ENCODE peak calls at places on chromosomes 16 and 17, in six cellular contexts. One of them, this sample, is unnamed.
A peak's percentile ranks its signal among the peaks of the same experiment; 100 is the strongest.

GRCh38 chr16:69600202-69600601 is 34.4 kb downstream of the NFAT5 start:
- DNase-seq in HepG2: no peak
- DNase-seq in H1: no peak
- DNase-seq in K562: no peak
- DNase-seq in GM12878: no peak
- DNase-seq in HCT116: no peak
- DNase-seq in this sample: no peak

GRCh38 chr17:37833237-37833859 is 88.5 kb upstream of the HNF1B start:
- DNase-seq in K562: no peak
- DNase-seq in H1: no peak
- DNase-seq in HCT116: no peak
- DNase-seq in HepG2: no peak
- DNase-seq in GM12878: peak; percentile 76
- DNase-seq in this sample: no peak

GRCh38 chr16:85663891-85664321 is 24.8 kb downstream of the GINS2 start:
- DNase-seq in HCT116: no peak
- DNase-seq in H1: no peak
- DNase-seq in K562: no peak
- DNase-seq in GM12878: no peak
- DNase-seq in HepG2: no peak
- DNase-seq in this sample: no peak

GRCh38 chr16:70250748-70251650 is 741 bp downstream of the EXOSC6 start:
- DNase-seq in HCT116: no peak
- DNase-seq in GM12878: no peak
- DNase-seq in H1: peak; percentile 71
- DNase-seq in K562: no peak
- DNase-seq in HepG2: peak; percentile 53
- DNase-seq in this sample: peak; percentile 57

GRCh38 chr16:2335286-2335895 is 5.1 kb downstream of the ABCA3 start:
- DNase-seq in H1: no peak
- DNase-seq in K562: no peak
- DNase-seq in HCT116: no peak
- DNase-seq in HepG2: no peak
- DNase-seq in GM12878: no peak
- DNase-seq in this sample: no peak

GRCh38 chr16:75113046-75113491 is 3.5 kb downstream of the LDHD start:
- DNase-seq in GM12878: no peak
- DNase-seq in K562: no peak
- DNase-seq in H1: no peak
- DNase-seq in HCT116: no peak
- DNase-seq in HepG2: no peak
- DNase-seq in this sample: no peak

GRCh38 chr16:85359147-85359822 is 247.0 kb upstream of the CIBAR2 start:
- DNase-seq in K562: peak; percentile 93
- DNase-seq in HCT116: no peak
- DNase-seq in HepG2: no peak
- DNase-seq in GM12878: no peak
- DNase-seq in H1: no peak
- DNase-seq in this sample: no peak

GRCh38 chr16:3577302-3577752 is at the start of gene NLRC3:
- DNase-seq in K562: no peak
- DNase-seq in GM12878: no peak
- DNase-seq in HepG2: no peak
- DNase-seq in HCT116: no peak
- DNase-seq in H1: no peak
- DNase-seq in this sample: no peak

GRCh38 chr17:38628441-38628840 is 22.7 kb upstream of the SRCIN1 start:
- DNase-seq in K562: peak; percentile 81
- DNase-seq in GM12878: no peak
- DNase-seq in H1: no peak
- DNase-seq in HCT116: peak; percentile 67
- DNase-seq in HepG2: peak; percentile 89
- DNase-seq in this sample: peak; percentile 38

GRCh38 chr16:1884155-1884760 is 12.3 kb upstream of the MEIOB start:
- DNase-seq in H1: no peak
- DNase-seq in HepG2: peak; percentile 63
- DNase-seq in HCT116: peak; percentile 48
- DNase-seq in K562: peak; percentile 56
- DNase-seq in GM12878: no peak
- DNase-seq in this sample: no peak

GRCh38 chr16:79083879-79084278 is 516.7 kb downstream of the MAF start:
- DNase-seq in GM12878: no peak
- DNase-seq in HCT116: no peak
- DNase-seq in K562: no peak
- DNase-seq in H1: no peak
- DNase-seq in HepG2: no peak
- DNase-seq in this sample: no peak

GRCh38 chr16:85169333-85170065 is 57.2 kb upstream of the CIBAR2 start:
- DNase-seq in H1: no peak
- DNase-seq in GM12878: no peak
- DNase-seq in K562: peak; percentile 66
- DNase-seq in HepG2: no peak
- DNase-seq in HCT116: no peak
- DNase-seq in this sample: peak; percentile 41

GRCh38 chr16:19008770-19009169 is 25.0 kb downstream of the TMC7 start:
- DNase-seq in HepG2: peak; percentile 49
- DNase-seq in K562: no peak
- DNase-seq in HCT116: no peak
- DNase-seq in H1: no peak
- DNase-seq in GM12878: no peak
- DNase-seq in this sample: no peak

GRCh38 chr16:72877374-72878028 is 170.4 kb downstream of the ZFHX3 start:
- DNase-seq in H1: no peak
- DNase-seq in K562: no peak
- DNase-seq in GM12878: no peak
- DNase-seq in HepG2: peak; percentile 99
- DNase-seq in HCT116: peak; percentile 83
- DNase-seq in this sample: no peak

GRCh38 chr16:11032922-11033291 is 88.5 kb downstream of the CLEC16A start:
- DNase-seq in K562: no peak
- DNase-seq in H1: no peak
- DNase-seq in HCT116: no peak
- DNase-seq in HepG2: no peak
- DNase-seq in GM12878: no peak
- DNase-seq in this sample: no peak

GRCh38 chr16:85360323-85361277 is 248.3 kb upstream of the CIBAR2 start:
- DNase-seq in H1: no peak
- DNase-seq in GM12878: no peak
- DNase-seq in HCT116: no peak
- DNase-seq in HepG2: no peak
- DNase-seq in K562: no peak
- DNase-seq in this sample: no peak

GRCh38 chr17:16935241-16935663 is 36.7 kb downstream of the TNFRSF13B start:
- DNase-seq in H1: no peak
- DNase-seq in HCT116: no peak
- DNase-seq in K562: no peak
- DNase-seq in GM12878: no peak
- DNase-seq in HepG2: no peak
- DNase-seq in this sample: no peak

GRCh38 chr17:79388556-79389295 is 222.1 kb downstream of the RBFOX3 start:
- DNase-seq in HCT116: peak; percentile 18
- DNase-seq in H1: peak; percentile 82
- DNase-seq in GM12878: no peak
- DNase-seq in HepG2: peak; percentile 34
- DNase-seq in K562: peak; percentile 71
- DNase-seq in this sample: peak; percentile 83

GRCh38 chr17:73494096-73494954 is 149.9 kb downstream of the SDK2 start:
- DNase-seq in GM12878: no peak
- DNase-seq in HCT116: no peak
- DNase-seq in H1: no peak
- DNase-seq in HepG2: no peak
- DNase-seq in K562: no peak
- DNase-seq in this sample: no peak

GRCh38 chr17:72545756-72546155 is 424.9 kb downstream of the SOX9 start:
- DNase-seq in HCT116: no peak
- DNase-seq in K562: no peak
- DNase-seq in H1: no peak
- DNase-seq in HepG2: no peak
- DNase-seq in GM12878: no peak
- DNase-seq in this sample: no peak

GRCh38 chr17:19248923-19249574 is 11.9 kb downstream of the EPN2 start:
- DNase-seq in HepG2: no peak
- DNase-seq in K562: no peak
- DNase-seq in H1: no peak
- DNase-seq in HCT116: no peak
- DNase-seq in GM12878: no peak
- DNase-seq in this sample: no peak

GRCh38 chr17:82687375-82687861 is 11.1 kb downstream of the RAB40B start:
- DNase-seq in HCT116: no peak
- DNase-seq in H1: no peak
- DNase-seq in K562: no peak
- DNase-seq in HepG2: no peak
- DNase-seq in GM12878: peak; percentile 4
- DNase-seq in this sample: no peak

GRCh38 chr16:75341934-75342811 is 90.7 kb upstream of the BCAR1 start:
- DNase-seq in HCT116: no peak
- DNase-seq in GM12878: no peak
- DNase-seq in K562: no peak
- DNase-seq in HepG2: no peak
- DNase-seq in H1: no peak
- DNase-seq in this sample: no peak

GRCh38 chr17:81116704-81117103 is 48.6 kb upstream of the PVALEF start:
- DNase-seq in H1: no peak
- DNase-seq in HepG2: no peak
- DNase-seq in K562: no peak
- DNase-seq in HCT116: no peak
- DNase-seq in GM12878: no peak
- DNase-seq in this sample: no peak
- TF ChIP-seq ATF3 in H1: no peak
- TF ChIP-seq ATF3 in HepG2: no peak
- TF ChIP-seq ATF3 in K562: no peak
- TF ChIP-seq ATF3 in HCT116: no peak
- TF ChIP-seq ATF3 in GM12878: no peak
- TF ChIP-seq ATF3 in this sample: no peak

GRCh38 chr17:3835410-3836229 is 10.4 kb downstream of the NCBP3 start:
- DNase-seq in K562: no peak
- DNase-seq in HepG2: no peak
- DNase-seq in H1: no peak
- DNase-seq in GM12878: no peak
- DNase-seq in HCT116: no peak
- DNase-seq in this sample: no peak
- TF ChIP-seq ATF3 in K562: no peak
- TF ChIP-seq ATF3 in HepG2: no peak
- TF ChIP-seq ATF3 in H1: no peak
- TF ChIP-seq ATF3 in GM12878: no peak
- TF ChIP-seq ATF3 in HCT116: no peak
- TF ChIP-seq ATF3 in this sample: no peak

DNA sequence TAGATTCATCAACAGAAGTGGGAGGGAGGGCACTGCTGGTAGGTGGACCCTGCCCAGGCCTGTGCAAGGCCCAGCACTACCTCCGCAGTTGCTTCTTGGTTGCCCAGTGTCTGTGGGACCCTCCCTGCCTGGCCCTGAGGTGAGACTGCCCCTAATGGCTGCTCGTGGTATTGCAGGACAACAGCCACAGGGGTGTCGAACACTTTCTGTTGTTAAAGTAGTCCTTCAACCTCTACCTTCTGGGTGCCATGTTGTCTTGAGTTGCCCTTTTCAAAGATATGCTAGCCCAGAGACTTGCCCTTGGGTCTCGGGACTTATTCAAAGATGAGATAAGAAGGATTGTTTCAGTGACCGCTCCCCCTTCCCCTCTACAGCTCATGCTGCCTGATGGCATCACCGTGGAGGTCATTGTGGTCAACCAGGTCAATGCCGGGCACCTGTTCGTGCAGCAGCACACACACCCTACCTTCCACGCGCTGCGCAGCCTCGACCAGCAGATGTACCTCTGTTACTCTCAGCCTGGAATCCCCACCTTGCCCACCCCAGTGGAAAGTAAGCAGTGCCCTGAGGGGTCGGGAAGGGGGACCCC is 29.1 kb downstream of the AKAP1 start:
- DNase-seq in HepG2: peak; percentile 41
- DNase-seq in K562: peak; percentile 75
- DNase-seq in GM12878: no peak
- DNase-seq in H1: peak; percentile 96
- DNase-seq in HCT116: no peak
- DNase-seq in this sample: peak; percentile 88
- TF ChIP-seq ATF3 in HepG2: no peak
- TF ChIP-seq ATF3 in K562: no peak
- TF ChIP-seq ATF3 in GM12878: no peak
- TF ChIP-seq ATF3 in H1: no peak
- TF ChIP-seq ATF3 in HCT116: no peak
- TF ChIP-seq ATF3 in this sample: no peak

GRCh38 chr16:12119037-12119436 is 142.5 kb downstream of the SNX29 start:
- DNase-seq in GM12878: no peak
- DNase-seq in K562: no peak
- DNase-seq in HCT116: no peak
- DNase-seq in H1: no peak
- DNase-seq in HepG2: no peak
- DNase-seq in this sample: no peak

GRCh38 chr16:12120331-12120981 is 143.9 kb downstream of the SNX29 start:
- DNase-seq in HepG2: no peak
- DNase-seq in HCT116: no peak
- DNase-seq in GM12878: no peak
- DNase-seq in H1: no peak
- DNase-seq in K562: no peak
- DNase-seq in this sample: no peak

GRCh38 chr16:12120982-12121652 is 144.6 kb downstream of the SNX29 start:
- DNase-seq in H1: no peak
- DNase-seq in K562: no peak
- DNase-seq in GM12878: no peak
- DNase-seq in HCT116: no peak
- DNase-seq in HepG2: no peak
- DNase-seq in this sample: no peak

GRCh38 chr16:12122202-12122601 is 145.7 kb downstream of the SNX29 start:
- DNase-seq in H1: no peak
- DNase-seq in HCT116: no peak
- DNase-seq in GM12878: no peak
- DNase-seq in K562: no peak
- DNase-seq in HepG2: no peak
- DNase-seq in this sample: no peak

DNA sequence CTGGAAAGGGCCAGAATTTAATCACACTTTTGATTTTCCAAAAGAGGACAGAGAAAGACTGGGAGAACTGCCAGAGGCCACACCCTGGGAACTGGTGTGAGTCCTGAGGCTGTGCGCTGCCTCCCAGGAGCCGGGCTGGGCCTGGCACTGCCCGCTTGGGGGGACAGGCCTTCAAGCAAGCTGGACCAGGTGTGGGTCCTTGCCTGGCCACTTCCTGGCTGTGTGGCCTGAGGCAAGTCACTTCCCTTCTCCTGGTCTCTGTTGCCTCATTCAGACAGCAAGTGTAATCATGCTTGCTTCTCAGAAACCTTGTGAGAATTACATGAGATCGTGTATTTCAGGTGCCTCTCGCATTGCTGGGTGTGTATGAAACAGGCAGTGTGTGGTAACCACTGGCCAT is 143.0 kb downstream of the SNX29 start:
- DNase-seq in HCT116: no peak
- DNase-seq in HepG2: no peak
- DNase-seq in H1: no peak
- DNase-seq in K562: no peak
- DNase-seq in GM12878: no peak
- DNase-seq in this sample: no peak
- TF ChIP-seq ATF3 in HCT116: no peak
- TF ChIP-seq ATF3 in HepG2: no peak
- TF ChIP-seq ATF3 in H1: no peak
- TF ChIP-seq ATF3 in K562: no peak
- TF ChIP-seq ATF3 in GM12878: no peak
- TF ChIP-seq ATF3 in this sample: no peak

This sample was measured in WTC11.